ENCODE peak calls at places on chromosomes 4 and X, in ten cellular contexts. V, O, K, C, U, Y, M, Z, F and D are unnamed samples.

GRCh38 chr4:130608121-130608520 is 1512.2 kb downstream of the C4orf33 start:
- DNase-seq in Z (no peak), Y (no peak), O (no peak), V (no peak), U (no peak), M (no peak), C (no peak), F (no peak), K (no peak), D (no peak)

GRCh38 chr4:7470111-7470510 is 35.4 kb upstream of the PSAPL1 start:
- DNase-seq in Z (no peak), Y (no peak), F (no peak), K (no peak), C (no peak), O (no peak), V (no peak), U (no peak), M (no peak), D (no peak)

GRCh38 chr4:32488690-32489089 is 1768.5 kb downstream of the PCDH7 start:
- DNase-seq in Z (no peak), M (no peak), U (no peak), F (no peak), K (no peak), V (no peak), Y (no peak), O (no peak), C (no peak), D (no peak)

GRCh38 chr4:98673978-98674377 is 15.6 kb upstream of the TSPAN5 start:
- DNase-seq in K (no peak), M (no peak), U (no peak), V (no peak), O (no peak), C (no peak), Y (no peak), Z (no peak), F (no peak), D (no peak)

GRCh38 chr4:72613959-72614358 is 44.9 kb upstream of the ADAMTS3 start:
- DNase-seq in C (no peak), Y (no peak), F (no peak), K (no peak), M (no peak), Z (no peak), O (no peak), U (no peak), V (no peak), D (no peak)

GRCh38 chr4:107951551-107951950 is 20.2 kb downstream of the CYP2U1 start:
- DNase-seq in C (no peak), K (peak; percentile 49), Y (no peak), V (peak; percentile 5), F (no peak), O (no peak), M (no peak), U (no peak), Z (no peak), D (no peak)

GRCh38 chr4:11543710-11544109 is 115.0 kb upstream of the HS3ST1 start:
- DNase-seq in C (no peak), O (no peak), M (no peak), V (no peak), U (no peak), K (no peak), Y (no peak), F (no peak), Z (no peak), D (no peak)

GRCh38 chr4:26786916-26787315 is 73.7 kb upstream of the STIM2 start:
- DNase-seq in Z (no peak), O (no peak), C (no peak), F (no peak), Y (no peak), M (no peak), V (no peak), U (no peak), K (no peak), D (no peak)

GRCh38 chrX:117291760-117292159 is 824.9 kb downstream of the KLHL13 start:
- DNase-seq in M (no peak), O (no peak), C (no peak), Z (no peak), U (no peak), Y (no peak), V (no peak), F (no peak), K (no peak), D (no peak)

GRCh38 chr4:91111556-91111955 is 984.4 kb downstream of the CCSER1 start:
- DNase-seq in Y (no peak), O (no peak), U (no peak), F (no peak), K (no peak), Z (no peak), V (no peak), C (no peak), M (no peak), D (no peak)

GRCh38 chr4:80053140-80053910 is 19.7 kb downstream of the ANTXR2 start:
- DNase-seq in Z (no peak), F (no peak), Y (no peak), O (no peak), C (no peak), K (no peak), V (no peak), U (no peak), M (no peak), D (no peak)

GRCh38 chr4:108148316-108148715 is 20.4 kb downstream of the LEF1 start:
- DNase-seq in Y (no peak), M (no peak), V (peak; percentile 23), F (no peak), C (no peak), U (no peak), O (no peak), K (no peak), Z (no peak), D (no peak)

GRCh38 chrX:4708970-4709760 is 995.7 kb upstream of the PRKX start:
- DNase-seq in M (no peak), U (no peak), Y (no peak), F (no peak), K (no peak), V (peak; percentile 18), C (no peak), O (no peak), Z (no peak), D (no peak)

GRCh38 chr4:113248320-113248719 is 198.9 kb downstream of the ANK2 start:
- DNase-seq in M (no peak), Z (no peak), O (no peak), Y (no peak), F (peak; percentile 48), K (no peak), U (no peak), C (peak; percentile 45), V (no peak), D (no peak)

GRCh38 chrX:53356186-53356585 is 66.3 kb downstream of the SMC1A start:
- DNase-seq in Z (no peak), O (no peak), Y (no peak), F (no peak), C (peak; percentile 50), U (no peak), M (no peak), V (no peak), K (no peak), D (no peak)

GRCh38 chr4:7309636-7310035 is 117.3 kb downstream of the SORCS2 start:
- DNase-seq in M (no peak), O (no peak), F (no peak), K (no peak), C (no peak), Z (peak; percentile 63), V (no peak), Y (peak; percentile 32), U (no peak), D (no peak)

GRCh38 chr4:44425614-44426208 is 22.9 kb downstream of the KCTD8 start:
- DNase-seq in O (no peak), U (no peak), V (peak; percentile 29), Y (no peak), Z (no peak), K (no peak), M (no peak), C (peak; percentile 55), F (no peak), D (no peak)

GRCh38 chr4:33996075-33996718 is 2248.1 kb downstream of the ARAP2 start:
- DNase-seq in Z (no peak), V (no peak), F (no peak), O (no peak), K (no peak), M (no peak), U (no peak), Y (no peak), C (no peak), D (no peak)

GRCh38 chrX:25002658-25003015 is 13.1 kb downstream of the ARX start:
- DNase-seq in Z (peak; percentile 47), U (no peak), C (no peak), Y (peak; percentile 22), F (no peak), K (no peak), V (no peak), O (no peak), M (no peak), D (no peak)

GRCh38 chr4:165175879-165176278 is 31.5 kb upstream of the KLHL2 start:
- DNase-seq in U (no peak), Z (no peak), O (no peak), K (no peak), M (no peak), F (no peak), V (no peak), C (no peak), Y (no peak), D (no peak)
- H3K4me3 ChIP-seq in U (no peak overlapping the region), Z (no peak overlapping the region), O (no peak overlapping the region), K (no peak overlapping the region), M (no peak overlapping the region), F (no peak overlapping the region), V (no peak overlapping the region), C (no peak overlapping the region), Y (no peak overlapping the region), D (no peak overlapping the region)

GRCh38 chrX:10016516-10017132 is 49.5 kb downstream of the CLDN34 start:
- DNase-seq in C (peak; percentile 23), K (no peak), Z (no peak), O (no peak), Y (no peak), F (no peak), M (no peak), V (no peak), U (no peak), D (no peak)
- H3K4me3 ChIP-seq in C (peak overlapping the region; percentile 62), K (peak overlapping the region; percentile 62), Z (peak overlapping the region; percentile 43), O (peak overlapping the region; percentile 74), Y (peak overlapping the region; percentile 98), F (peak overlapping the region; percentile 71), M (peak overlapping the region; percentile 72), V (peak overlapping the region; percentile 45), U (no peak overlapping the region), D (peak overlapping the region; percentile 55)

DNA sequence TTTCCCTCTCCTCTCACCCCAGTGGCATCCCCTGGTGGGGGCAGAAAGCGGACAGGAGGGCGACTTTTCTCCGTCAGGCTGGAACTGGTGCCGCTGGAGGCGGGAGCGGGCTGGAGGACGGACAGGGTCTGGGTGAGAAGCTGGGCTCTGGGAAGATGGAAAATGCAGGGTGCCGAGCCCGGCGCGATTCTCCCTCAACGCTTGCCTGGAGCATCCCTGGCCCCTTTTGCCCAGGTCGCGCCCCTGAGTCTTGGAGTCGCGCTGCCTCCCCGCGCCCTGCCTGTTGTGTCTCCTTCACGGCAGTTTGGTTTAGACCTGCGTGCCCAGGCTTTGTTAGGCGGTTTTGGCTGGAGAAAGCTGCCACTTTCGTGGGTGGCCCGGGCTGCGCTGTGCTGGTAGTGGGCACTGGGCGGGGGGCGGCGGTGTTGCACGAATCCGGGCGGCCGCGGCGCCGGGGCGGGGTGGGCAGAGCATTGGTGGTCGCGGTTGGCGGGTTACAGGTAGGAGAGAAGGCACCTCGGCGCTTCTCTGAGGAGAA is 2.0 kb downstream of the ADGRL3 start:
- DNase-seq in U (no peak), Y (peak; percentile 51), F (no peak), V (no peak), C (peak; percentile 52), O (peak; percentile 18), Z (peak; percentile 83), M (no peak), K (no peak), D (no peak)
- H3K4me3 ChIP-seq in U (no peak overlapping the region), Y (peak overlapping the region; percentile 54), F (peak overlapping the region; percentile 60), V (peak overlapping the region; percentile 92), C (peak overlapping the region; percentile 58), O (peak overlapping the region; percentile 78), Z (peak overlapping the region; percentile 36), M (peak overlapping the region; percentile 70), K (no peak overlapping the region), D (peak overlapping the region; percentile 42)

GRCh38 chr4:73668806-73669205 is 48.6 kb upstream of the RASSF6 start:
- DNase-seq in F (no peak), Z (no peak), Y (no peak), C (no peak), M (no peak), U (no peak), V (no peak), K (no peak), O (no peak), D (no peak)
- H3K4me3 ChIP-seq in F (no peak overlapping the region), Z (no peak overlapping the region), Y (no peak overlapping the region), C (no peak overlapping the region), M (no peak overlapping the region), U (no peak overlapping the region), V (no peak overlapping the region), K (no peak overlapping the region), O (no peak overlapping the region), D (no peak overlapping the region)